ENCODE peak calls at places on chromosomes 1 and 21, in ten cellular contexts. F is endothelial cell; B is HEK293T; K is stimulated activated CD8-positive, alpha-beta memory T cell treated with anti-CD3 and anti-CD28 coated beads, Interleukin-2, amount 100 ng/mL, for 48 hours; P is germinal center; J is brain microvascular endothelial cell; X is ureter; L is left ventricle myocardium superior; W is T-cell; T is suprapubic skin. R is an unnamed sample.

GRCh38 chr1:152047954-152048640 is 11.3 kb upstream of the S100A11 start:
- DNase-seq in F (peak), P (peak), K (peak), X (peak), J (peak), L (peak), B (peak), W (peak), T (peak), R (peak)

GRCh38 chr1:112581530-112582192 is 37.3 kb downstream of the ST7L start:
- DNase-seq in W (no peak), J (no peak), X (no peak), K (no peak), L (no peak), P (no peak), F (no peak), B (no peak), T (no peak), R (no peak)

GRCh38 chr1:10622896-10623295 is 148.1 kb downstream of the PEX14 start:
- DNase-seq in P (no peak), T (peak), L (no peak), W (no peak), B (no peak), F (no peak), K (no peak), J (no peak), X (no peak), R (no peak)

GRCh38 chr1:115056395-115056798 is 26.8 kb downstream of the TSHB start:
- DNase-seq in K (no peak), F (no peak), B (no peak), L (no peak), T (no peak), W (no peak), J (peak), X (no peak), P (no peak), R (no peak)

GRCh38 chr1:206631085-206631509 is 4.2 kb upstream of the DYRK3 start:
- DNase-seq in B (peak), P (peak), L (peak), W (no peak), X (peak), J (peak), T (no peak), K (no peak), F (peak), R (no peak)

GRCh38 chr1:162223488-162223887 is 153.2 kb downstream of the SPATA46 start:
- DNase-seq in J (no peak), K (no peak), L (no peak), W (no peak), P (no peak), F (no peak), X (no peak), T (no peak), B (no peak), R (no peak)

GRCh38 chr21:36156815-36157670 is at the start of gene DOP1B:
- DNase-seq in X (no peak), K (no peak), L (no peak), B (no peak), T (peak), J (no peak), F (no peak), W (no peak), P (peak), R (no peak)

GRCh38 chr1:237041795-237042466 is at the start of gene RYR2:
- DNase-seq in T (no peak), J (no peak), F (peak), W (no peak), P (no peak), K (no peak), L (peak), B (peak), X (no peak), R (no peak)

GRCh38 chr1:182143825-182144661 is 82.5 kb upstream of the ZNF648 start:
- DNase-seq in W (no peak), P (no peak), F (peak), L (peak), T (peak), X (peak), J (no peak), B (no peak), K (no peak), R (no peak)

GRCh38 chr1:170807432-170807831 is 127.9 kb upstream of the MROH9 start:
- DNase-seq in T (no peak), L (no peak), W (no peak), J (peak), X (no peak), F (no peak), P (no peak), B (no peak), K (no peak), R (no peak)

GRCh38 chr1:167369933-167370332 is 148.4 kb downstream of the CD247 start:
- DNase-seq in F (no peak), P (no peak), X (no peak), K (no peak), W (no peak), B (no peak), T (no peak), J (no peak), L (no peak), R (no peak)

GRCh38 chr1:5424802-5425201 is 567.4 kb downstream of the NPHP4 start:
- DNase-seq in K (no peak), J (no peak), X (no peak), L (no peak), P (no peak), T (no peak), W (no peak), F (no peak), B (no peak), R (no peak)

GRCh38 chr1:100722211-100722610 is 2.7 kb downstream of the VCAM1 start:
- DNase-seq in J (no peak), W (no peak), L (no peak), P (no peak), B (no peak), K (no peak), X (no peak), T (no peak), F (no peak), R (no peak)

GRCh38 chr1:235624751-235625192 is 24.8 kb downstream of the GNG4 start:
- DNase-seq in F (no peak), J (peak), L (no peak), T (no peak), K (no peak), B (no peak), P (no peak), W (no peak), X (no peak), R (no peak)

GRCh38 chr21:38491536-38491935 is 6.7 kb downstream of the ERG start:
- DNase-seq in F (no peak), T (no peak), X (no peak), K (no peak), P (no peak), B (no peak), L (no peak), W (no peak), J (no peak), R (no peak)

GRCh38 chr1:26043765-26044164 is 2.2 kb downstream of the SLC30A2 start:
- DNase-seq in P (no peak), W (no peak), X (no peak), T (no peak), F (no peak), J (no peak), B (no peak), L (no peak), K (no peak), R (no peak)

GRCh38 chr1:59295603-59296002 is 1.3 kb upstream of the FGGY start:
- DNase-seq in J (no peak), W (no peak), P (no peak), X (no peak), L (no peak), T (no peak), B (no peak), K (no peak), F (no peak), R (no peak)

GRCh38 chr1:29793101-29793546 is 556.8 kb downstream of the PTPRU start:
- DNase-seq in L (peak), X (peak), T (no peak), J (peak), P (peak), W (peak), F (peak), B (peak), K (peak), R (no peak)

GRCh38 chr1:88063605-88064004 is 620.5 kb upstream of the PKN2 start:
- DNase-seq in F (no peak), K (no peak), B (no peak), X (no peak), T (no peak), L (no peak), W (no peak), P (no peak), J (no peak), R (no peak)

GRCh38 chr1:61140778-61141177 is 58.4 kb downstream of the NFIA start:
- DNase-seq in F (no peak), J (no peak), L (no peak), K (no peak), B (no peak), X (no peak), W (no peak), P (no peak), T (no peak), R (no peak)

GRCh38 chr1:245969274-245969673 is 537.8 kb downstream of the SMYD3 start:
- DNase-seq in W (no peak), B (no peak), X (no peak), L (no peak), F (no peak), T (no peak), J (peak), K (no peak), P (no peak), R (no peak)

GRCh38 chr1:159970932-159971342 is 16.9 kb upstream of the SLAMF9 start:
- DNase-seq in K (no peak), B (no peak), L (no peak), F (no peak), P (no peak), X (no peak), T (no peak), W (no peak), J (no peak), R (no peak)

GRCh38 chr1:52814465-52814864 is 28.1 kb upstream of the ZYG11A start:
- DNase-seq in P (no peak), B (no peak), W (no peak), X (no peak), T (no peak), L (no peak), F (no peak), K (no peak), J (no peak), R (no peak)

GRCh38 chr1:242629396-242629795 is 104.9 kb upstream of the PLD5 start:
- DNase-seq in K (no peak), P (no peak), T (no peak), F (no peak), J (no peak), W (no peak), B (no peak), X (no peak), L (no peak), R (no peak)

GRCh38 chr1:14500041-14500440 is 98.4 kb upstream of the KAZN start:
- DNase-seq in W (no peak), X (no peak), K (no peak), L (no peak), B (no peak), T (no peak), F (no peak), J (no peak), P (no peak), R (no peak)

GRCh38 chr1:235421751-235422150 is 54.5 kb downstream of the TBCE start:
- DNase-seq in K (no peak), F (no peak), J (no peak), T (no peak), L (no peak), P (no peak), W (no peak), X (no peak), B (no peak), R (no peak)

GRCh38 chr1:192343304-192343703 is 26.5 kb downstream of the RGS21 start:
- DNase-seq in T (no peak), X (no peak), B (no peak), K (no peak), P (no peak), W (no peak), F (no peak), L (no peak), J (no peak), R (no peak)

GRCh38 chr21:34319585-34319984 is 44.2 kb upstream of the KCNE2 start:
- DNase-seq in W (no peak), B (no peak), J (no peak), X (no peak), K (no peak), F (no peak), T (no peak), L (no peak), P (no peak), R (no peak)

GRCh38 chr1:11960710-11961109 is 19.5 kb upstream of the MFN2 start:
- DNase-seq in L (no peak), P (no peak), K (no peak), X (no peak), F (no peak), W (no peak), B (no peak), J (no peak), T (no peak), R (no peak)

GRCh38 chr1:243792891-243793290 is 57.2 kb downstream of the AKT3 start:
- DNase-seq in J (no peak), X (no peak), W (no peak), T (no peak), K (no peak), P (no peak), B (no peak), F (no peak), L (no peak), R (no peak)

GRCh38 chr1:213176341-213176740 is 125.3 kb downstream of the RPS6KC1 start:
- DNase-seq in X (no peak), P (no peak), J (no peak), K (no peak), T (no peak), B (no peak), F (no peak), W (no peak), L (no peak), R (no peak)

GRCh38 chr21:41435728-41436127 is 9.7 kb downstream of the MX1 start:
- DNase-seq in T (no peak), X (no peak), K (no peak), B (no peak), J (no peak), P (no peak), W (no peak), L (no peak), F (no peak), R (no peak)

GRCh38 chr21:39673736-39674135 is 61.0 kb downstream of the B3GALT5 start:
- DNase-seq in X (peak), P (no peak), B (no peak), J (no peak), K (no peak), W (no peak), F (no peak), L (no peak), T (no peak), R (no peak)

GRCh38 chr1:5905431-5905830 is 86.8 kb downstream of the NPHP4 start:
- DNase-seq in T (peak), K (no peak), X (no peak), P (no peak), L (no peak), F (no peak), B (no peak), W (no peak), J (no peak), R (no peak)

R was measured in T-helper 1 cell.